ENCODE peak calls at places on chromosome 20, in five cellular contexts. G is PC-3, H is HCT116, Y is neural progenitor cell, N is mammary epithelial cell. J is an unnamed sample.

GRCh38 chr20:46672543-46673148 is 16.6 kb downstream of the TP53RK start:
- DNase-seq in H (no peak), N (no peak), Y (no peak), G (no peak), J (no peak)

GRCh38 chr20:35618372-35619131 is 2.9 kb downstream of the SPAG4 start:
- DNase-seq in G (peak), N (peak), H (no peak), Y (peak), J (peak)

GRCh38 chr20:3235661-3236324 is 3.2 kb downstream of the SLC4A11 start:
- DNase-seq in Y (no peak), H (no peak), G (peak), N (peak), J (peak)

GRCh38 chr20:49674383-49675352 is 39.0 kb downstream of the B4GALT5 start:
- DNase-seq in N (peak), G (peak), H (peak), Y (no peak), J (peak)

GRCh38 chr20:24275946-24276705 is 193.3 kb upstream of the SYNDIG1 start:
- DNase-seq in N (no peak), Y (no peak), H (no peak), G (no peak), J (no peak)

GRCh38 chr20:41009960-41010359 is 18.7 kb upstream of the TOP1 start:
- DNase-seq in H (no peak), N (no peak), G (no peak), Y (no peak), J (no peak)

GRCh38 chr20:48603116-48603818 is 224.5 kb downstream of the PREX1 start:
- DNase-seq in Y (peak), G (no peak), H (no peak), N (no peak), J (no peak)

GRCh38 chr20:14401479-14402138 is 64.2 kb upstream of the FLRT3 start:
- DNase-seq in G (no peak), N (no peak), Y (peak), H (no peak), J (peak)

GRCh38 chr20:18987781-18988360 is 174.3 kb downstream of the SCP2D1 start:
- DNase-seq in H (no peak), N (no peak), Y (no peak), G (no peak), J (no peak)

GRCh38 chr20:48684501-48685041 is 143.2 kb downstream of the PREX1 start:
- DNase-seq in Y (no peak), G (no peak), H (no peak), N (no peak), J (no peak)

GRCh38 chr20:35318502-35319157 is 26.4 kb upstream of the FAM83C start:
- DNase-seq in H (peak), N (peak), G (peak), Y (no peak), J (peak)

GRCh38 chr20:50439539-50440453 is 70.4 kb upstream of the PTPN1 start:
- DNase-seq in G (no peak), Y (no peak), N (no peak), H (peak), J (no peak)

GRCh38 chr20:58112017-58112781 is 116.3 kb downstream of the ANKRD60 start:
- DNase-seq in G (peak), H (no peak), Y (no peak), N (peak), J (peak)

GRCh38 chr20:5908981-5909380 is 41.4 kb downstream of the TRMT6 start:
- DNase-seq in N (no peak), H (no peak), Y (no peak), G (no peak), J (peak)

GRCh38 chr20:14282140-14282539 is 55.3 kb downstream of the FLRT3 start:
- DNase-seq in N (no peak), H (no peak), G (no peak), Y (no peak), J (no peak)

GRCh38 chr20:40650707-40651106 is 38.3 kb downstream of the MAFB start:
- DNase-seq in G (no peak), N (no peak), Y (no peak), H (no peak), J (peak)

GRCh38 chr20:56776345-56776744 is 147.2 kb downstream of the TFAP2C start:
- DNase-seq in Y (peak), N (no peak), G (no peak), H (no peak), J (no peak)

GRCh38 chr20:4836935-4837334 is 115.2 kb downstream of the PRND start:
- DNase-seq in G (no peak), H (no peak), N (no peak), Y (no peak), J (no peak)

GRCh38 chr20:17680128-17680835 is 1.8 kb downstream of the RRBP1 start:
- DNase-seq in Y (peak), G (peak), N (peak), H (no peak), J (peak)

GRCh38 chr20:54267510-54268003 is 59.7 kb downstream of the PFDN4 start:
- DNase-seq in Y (peak), H (peak), G (peak), N (peak), J (peak)

GRCh38 chr20:48818481-48818987 is 9.3 kb downstream of the PREX1 start:
- DNase-seq in N (no peak), H (no peak), Y (no peak), G (no peak), J (no peak)

GRCh38 chr20:50321797-50322480 is 131.3 kb downstream of the CEBPB start:
- DNase-seq in H (no peak), N (peak), G (no peak), Y (no peak), J (peak)

GRCh38 chr20:58626076-58626475 is 25.0 kb upstream of the STX16 start:
- DNase-seq in G (peak), Y (no peak), H (no peak), N (no peak), J (no peak)

GRCh38 chr20:25025091-25025861 is 32.7 kb downstream of the ACSS1 start:
- DNase-seq in G (no peak), H (no peak), N (no peak), Y (no peak), J (no peak)

GRCh38 chr20:9574182-9574581 is 59.8 kb downstream of the LAMP5 start:
- DNase-seq in G (no peak), Y (peak), N (no peak), H (no peak), J (no peak)

GRCh38 chr20:61953789-61954125 is 111.9 kb downstream of the TAF4 start:
- DNase-seq in N (no peak), Y (no peak), G (no peak), H (no peak), J (no peak)

GRCh38 chr20:61299613-61300012 is 47.6 kb downstream of the CDH4 start:
- DNase-seq in H (no peak), G (no peak), Y (no peak), N (no peak), J (no peak)

GRCh38 chr20:6599876-6600275 is 167.6 kb upstream of the BMP2 start:
- DNase-seq in G (peak), N (peak), H (no peak), Y (no peak), J (no peak)

GRCh38 chr20:35279533-35280174 is 1.7 kb upstream of the MMP24OS start:
- DNase-seq in N (peak), G (no peak), Y (no peak), H (no peak), J (no peak)

GRCh38 chr20:13625241-13625981 is 13.3 kb downstream of the TASP1 start:
- DNase-seq in G (no peak), Y (no peak), N (no peak), H (no peak), J (peak)

GRCh38 chr20:58650181-58650775 is 805 bp upstream of the STX16 start:
- DNase-seq in Y (peak), N (no peak), H (no peak), G (no peak), J (no peak)

GRCh38 chr20:57090590-57091560 is 175.6 kb downstream of the BMP7 start:
- DNase-seq in N (no peak), G (no peak), Y (no peak), H (no peak), J (no peak)

GRCh38 chr20:13510837-13511488 is 127.8 kb downstream of the TASP1 start:
- DNase-seq in N (no peak), G (no peak), H (no peak), Y (no peak), J (no peak)

GRCh38 chr20:23331450-23331849 is 19.1 kb upstream of the NXT1 start:
- DNase-seq in H (no peak), N (no peak), G (no peak), Y (no peak), J (peak)

GRCh38 chr20:40056186-40056585 is 632.9 kb downstream of the MAFB start:
- DNase-seq in Y (no peak), N (no peak), H (no peak), G (no peak), J (no peak)

GRCh38 chr20:51703446-51704287 is 64.5 kb downstream of the ATP9A start:
- DNase-seq in G (no peak), Y (peak), N (no peak), H (no peak), J (no peak)

GRCh38 chr20:45294659-45295058 is 12.0 kb upstream of the RBPJL start:
- DNase-seq in Y (no peak), G (no peak), N (no peak), H (no peak), J (no peak)

GRCh38 chr20:45291526-45291925 is 15.1 kb upstream of the RBPJL start:
- DNase-seq in H (no peak), G (no peak), Y (no peak), N (no peak), J (no peak)

GRCh38 chr20:45293041-45294002 is 13.3 kb upstream of the RBPJL start:
- DNase-seq in Y (peak), G (peak), H (peak), N (peak), J (peak)

GRCh38 chr20:45292343-45292742 is 14.3 kb upstream of the RBPJL start:
- DNase-seq in N (no peak), G (no peak), H (no peak), Y (no peak), J (no peak)

DNA sequence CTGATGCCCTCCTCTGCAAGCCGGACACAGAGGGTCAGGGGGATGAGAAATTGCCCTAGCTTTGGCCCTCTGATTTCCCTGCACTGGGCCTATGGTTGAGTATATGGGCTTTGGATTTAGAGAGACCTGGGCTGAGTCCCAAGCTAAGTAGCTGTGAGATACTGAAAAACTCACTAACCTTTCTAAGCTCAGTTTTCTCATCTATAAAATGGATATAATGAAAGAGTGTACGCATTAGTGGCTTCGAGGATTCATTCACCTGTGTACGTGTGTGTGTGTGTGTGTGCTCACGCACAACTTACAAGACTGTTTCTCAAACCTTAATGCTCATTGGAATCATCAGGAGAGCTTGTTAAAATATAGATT is 12.7 kb upstream of the RBPJL start:
- DNase-seq in N (no peak), Y (no peak), G (no peak), H (no peak), J (no peak)
- H3K4me3 ChIP-seq in N (peak), Y (no peak), G (peak), H (no peak), J (no peak)

GRCh38 chr20:63177785-63178444 is 38.0 kb downstream of the YTHDF1 start:
- DNase-seq in G (no peak), N (no peak), H (no peak), Y (peak), J (no peak)
- TF ChIP-seq EZH2 in G (peak), N (peak), H (no peak), Y (peak), J (peak)

GRCh38 chr20:63747622-63748355 is 8.2 kb downstream of the SLC2A4RG start:
- DNase-seq in G (no peak), Y (no peak), H (no peak), N (no peak), J (no peak)
- H3K4me3 ChIP-seq in G (no peak), Y (no peak), H (no peak), N (no peak), J (no peak)

DNA sequence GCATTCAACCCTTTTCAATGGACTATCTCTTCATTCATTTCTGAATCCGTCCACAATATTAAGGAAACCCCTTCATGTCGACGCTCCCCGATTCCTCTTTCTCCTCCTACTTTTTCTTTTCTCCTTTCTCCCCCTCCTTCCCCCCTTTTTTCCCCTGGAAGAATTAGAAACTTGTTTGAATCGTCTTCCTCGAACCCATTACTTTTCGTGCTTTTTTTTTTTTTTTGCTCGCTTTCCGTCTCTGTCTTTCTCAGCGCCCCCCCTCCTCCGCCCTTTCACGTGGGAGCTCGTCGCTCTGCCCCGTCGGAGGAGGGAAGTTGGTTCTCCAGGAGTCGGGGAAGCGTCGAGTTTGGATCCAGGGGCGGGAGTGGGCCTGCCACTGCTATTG is 2.3 kb upstream of the NKX2-2 start:
- DNase-seq in Y (peak), G (no peak), N (no peak), H (no peak), J (no peak)
- TF ChIP-seq EZH2 in Y (peak), G (no peak), N (peak), H (no peak), J (no peak)

DNA sequence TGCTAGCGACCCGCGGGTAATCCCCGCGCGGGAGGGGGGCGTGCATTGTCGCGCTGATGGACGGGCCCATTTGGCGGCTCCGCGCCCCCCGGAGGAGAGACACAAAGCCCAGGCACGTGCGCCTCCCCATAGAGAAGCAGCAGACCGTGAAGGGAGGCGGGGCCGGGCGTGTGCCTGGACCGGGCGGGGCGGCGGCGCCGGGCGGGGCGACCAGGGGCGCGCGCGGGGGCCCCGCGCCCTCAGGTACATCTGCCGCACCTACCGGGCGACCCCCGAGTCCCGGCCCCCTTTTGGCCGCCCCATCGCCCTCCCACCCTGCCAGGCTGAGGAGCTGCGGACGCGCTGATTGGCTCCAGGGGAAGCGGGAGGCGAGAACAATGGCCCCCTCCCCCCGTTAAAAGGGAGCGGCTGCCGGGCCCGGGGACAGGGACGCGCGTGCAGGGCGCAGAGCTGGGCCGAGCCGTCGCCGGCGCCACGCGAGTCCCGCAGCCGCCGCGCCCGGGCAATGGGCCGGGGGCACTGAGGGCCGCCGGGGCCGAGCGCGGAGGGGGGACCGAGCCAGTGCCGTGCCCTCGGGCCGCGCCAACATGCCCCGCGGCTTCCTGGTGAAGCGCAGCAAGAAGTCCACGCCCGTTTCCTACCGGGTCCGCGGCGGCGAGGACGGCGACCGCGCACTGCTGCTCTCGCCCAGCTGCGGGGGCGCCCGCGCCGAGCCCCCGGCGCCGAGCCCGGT is at the start of gene INSM1:
- DNase-seq in Y (peak), G (no peak), N (no peak), H (no peak), J (no peak)
- H3K4me3 ChIP-seq in Y (peak), G (peak), N (no peak), H (no peak), J (no peak)

GRCh38 chr20:37189617-37190016 is 10.3 kb upstream of the MROH8 start:
- DNase-seq in N (no peak), Y (no peak), G (no peak), H (no peak), J (no peak)
- TF ChIP-seq EZH2 in N (no peak), Y (no peak), G (no peak), H (no peak), J (no peak)

DNA sequence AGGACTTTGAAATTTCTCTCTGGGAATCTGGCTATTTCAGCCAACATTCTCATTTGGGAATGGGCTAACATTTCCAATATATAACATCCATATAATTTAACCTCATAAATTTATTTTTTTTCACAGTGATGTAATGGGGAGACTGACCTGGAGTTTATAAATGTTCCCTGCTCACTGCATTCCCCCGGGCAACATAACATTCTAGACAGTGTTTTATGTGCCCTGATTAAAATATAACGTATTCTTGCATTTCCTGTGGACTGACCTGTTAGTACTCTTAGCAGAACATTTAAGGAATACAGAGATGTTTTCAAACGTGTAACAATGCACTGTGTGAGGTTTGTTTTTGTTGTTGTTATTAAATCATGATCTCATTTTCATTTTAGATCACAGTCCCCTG is 20.9 kb downstream of the TSHZ2 start:
- DNase-seq in H (no peak), N (no peak), G (no peak), Y (no peak), J (no peak)
- H3K4me3 ChIP-seq in H (no peak), N (no peak), G (no peak), Y (no peak), J (no peak)

GRCh38 chr20:21398109-21398480 is 769 bp upstream of the NKX2-4 start:
- DNase-seq in Y (no peak), H (no peak), G (no peak), N (no peak), J (no peak)
- TF ChIP-seq EZH2 in Y (peak), H (no peak), G (no peak), N (no peak), J (no peak)

J was measured in fibroblast of lung.